ENCODE peak calls at places on chromosome 7, in four cellular contexts. One of them, this sample, is unnamed. For H3K9me3 and H3K4me1, the result is how much of the 10 kb centered on the place peaks cover.

GRCh38 chr7:151141855-151142685 is 25.4 kb downstream of the GBX1 start:
- DNase-seq in endothelial cell of umbilical vein: no peak
- DNase-seq in GM12878: no peak
- DNase-seq in sigmoid colon: no peak
- DNase-seq in this sample: peak

GRCh38 chr7:108875139-108875538 is 305.5 kb downstream of the DNAJB9 start:
- DNase-seq in endothelial cell of umbilical vein: peak
- DNase-seq in GM12878: no peak
- DNase-seq in sigmoid colon: no peak
- DNase-seq in this sample: no peak

GRCh38 chr7:54813398-54813797 is 54.4 kb upstream of the SEC61G start:
- DNase-seq in endothelial cell of umbilical vein: no peak
- DNase-seq in GM12878: no peak
- DNase-seq in sigmoid colon: no peak
- DNase-seq in this sample: peak

GRCh38 chr7:93877742-93878141 is 12.8 kb downstream of the TFPI2 start:
- DNase-seq in endothelial cell of umbilical vein: no peak
- DNase-seq in GM12878: no peak
- DNase-seq in sigmoid colon: no peak
- DNase-seq in this sample: no peak

GRCh38 chr7:143900230-143900766 is 1.7 kb downstream of the TCAF1 start:
- DNase-seq in endothelial cell of umbilical vein: peak
- DNase-seq in GM12878: no peak
- DNase-seq in sigmoid colon: no peak
- DNase-seq in this sample: peak

GRCh38 chr7:98978672-98979071 is 100.3 kb downstream of the TRRAP start:
- DNase-seq in endothelial cell of umbilical vein: no peak
- DNase-seq in GM12878: no peak
- DNase-seq in sigmoid colon: peak
- DNase-seq in this sample: no peak

GRCh38 chr7:35021445-35021844 is 15.8 kb downstream of the DPY19L1 start:
- DNase-seq in endothelial cell of umbilical vein: no peak
- DNase-seq in GM12878: no peak
- DNase-seq in sigmoid colon: no peak
- DNase-seq in this sample: no peak

GRCh38 chr7:31046723-31047122 is 5.4 kb upstream of the ADCYAP1R1 start:
- DNase-seq in endothelial cell of umbilical vein: no peak
- DNase-seq in GM12878: no peak
- DNase-seq in sigmoid colon: no peak
- DNase-seq in this sample: no peak

GRCh38 chr7:27834179-27834921 is 94.4 kb downstream of the TAX1BP1 start:
- DNase-seq in endothelial cell of umbilical vein: no peak
- DNase-seq in GM12878: no peak
- DNase-seq in sigmoid colon: peak
- DNase-seq in this sample: no peak

GRCh38 chr7:79506481-79506880 is 53.0 kb upstream of the MAGI2 start:
- DNase-seq in endothelial cell of umbilical vein: no peak
- DNase-seq in GM12878: no peak
- DNase-seq in sigmoid colon: no peak
- DNase-seq in this sample: no peak

GRCh38 chr7:92245487-92246362 is at the start of the genes ANKIB1 and KRIT1:
- DNase-seq in endothelial cell of umbilical vein: peak
- DNase-seq in GM12878: peak
- DNase-seq in sigmoid colon: peak
- DNase-seq in this sample: peak
- TF ChIP-seq POLR2A in endothelial cell of umbilical vein: no peak
- TF ChIP-seq POLR2A in GM12878: peak
- TF ChIP-seq POLR2A in sigmoid colon: peak
- TF ChIP-seq POLR2A in this sample: peak

GRCh38 chr7:57225666-57226065 is 93.4 kb upstream of the ZNF479 start:
- DNase-seq in endothelial cell of umbilical vein: no peak
- DNase-seq in GM12878: no peak
- DNase-seq in sigmoid colon: no peak
- DNase-seq in this sample: no peak
- H3K9me3 ChIP-seq in endothelial cell of umbilical vein: under half
- H3K9me3 ChIP-seq in GM12878: under half
- H3K9me3 ChIP-seq in sigmoid colon: under half
- H3K9me3 ChIP-seq in this sample: under half

GRCh38 chr7:148706368-148706767 is 7.7 kb downstream of the CUL1 start:
- DNase-seq in endothelial cell of umbilical vein: no peak
- DNase-seq in GM12878: no peak
- DNase-seq in sigmoid colon: no peak
- DNase-seq in this sample: no peak
- H3K4me1 ChIP-seq in endothelial cell of umbilical vein: under half
- H3K4me1 ChIP-seq in GM12878: under half
- H3K4me1 ChIP-seq in sigmoid colon: half or more
- H3K4me1 ChIP-seq in this sample: under half

GRCh38 chr7:97118306-97118917 is 914 bp downstream of the SDHAF3 start:
- DNase-seq in endothelial cell of umbilical vein: no peak
- DNase-seq in GM12878: no peak
- DNase-seq in sigmoid colon: no peak
- DNase-seq in this sample: no peak

GRCh38 chr7:97119747-97120146 is 2.2 kb downstream of the SDHAF3 start:
- DNase-seq in endothelial cell of umbilical vein: no peak
- DNase-seq in GM12878: no peak
- DNase-seq in sigmoid colon: no peak
- DNase-seq in this sample: no peak

GRCh38 chr7:97116308-97116707 is 1.2 kb upstream of the SDHAF3 start:
- DNase-seq in endothelial cell of umbilical vein: no peak
- DNase-seq in GM12878: no peak
- DNase-seq in sigmoid colon: no peak
- DNase-seq in this sample: no peak

GRCh38 chr7:97117035-97117371 is 495 bp upstream of the SDHAF3 start:
- DNase-seq in endothelial cell of umbilical vein: no peak
- DNase-seq in GM12878: no peak
- DNase-seq in sigmoid colon: no peak
- DNase-seq in this sample: no peak

DNA sequence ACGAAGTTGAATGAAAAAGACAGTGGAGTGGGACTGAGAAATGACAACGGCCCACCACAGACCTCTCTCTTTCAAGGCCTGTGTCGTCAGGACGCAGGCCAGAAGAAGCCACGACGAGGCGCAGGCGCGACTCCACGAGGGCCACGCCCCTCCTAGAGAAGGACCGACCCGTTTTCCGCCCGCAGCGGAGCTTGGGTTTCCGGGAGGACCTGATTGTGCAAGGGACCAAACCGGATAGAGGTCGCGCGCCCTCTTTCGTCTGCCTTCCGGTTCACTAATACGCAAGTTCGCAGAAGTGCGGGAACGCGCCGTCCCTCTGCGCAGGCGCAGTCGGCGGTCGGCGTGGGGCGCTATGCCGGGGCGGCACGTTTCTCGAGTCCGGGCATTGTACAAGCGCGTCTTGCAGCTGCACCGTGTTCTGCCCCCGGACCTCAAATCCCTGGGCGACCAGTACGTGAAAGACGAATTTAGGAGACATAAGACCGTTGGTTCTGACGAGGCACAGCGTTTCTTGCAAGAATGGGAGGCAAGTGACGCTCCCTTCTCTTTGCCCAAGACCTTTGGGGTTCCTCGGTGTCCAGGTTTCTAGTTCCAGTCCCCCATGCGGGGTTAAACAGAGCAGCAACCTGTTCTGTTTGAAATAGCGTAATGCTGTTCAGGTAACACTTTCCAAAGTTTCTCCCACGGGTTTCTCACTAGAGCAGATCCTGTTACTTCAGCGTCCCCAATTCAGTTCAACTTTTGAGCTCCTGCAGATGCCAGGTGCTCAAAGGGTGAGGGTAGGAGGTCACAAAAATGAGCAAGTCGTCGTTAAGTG is at the start of gene SDHAF3:
- DNase-seq in endothelial cell of umbilical vein: peak
- DNase-seq in GM12878: peak
- DNase-seq in sigmoid colon: peak
- DNase-seq in this sample: peak
- TF ChIP-seq POLR2A in endothelial cell of umbilical vein: peak
- TF ChIP-seq POLR2A in GM12878: peak
- TF ChIP-seq POLR2A in sigmoid colon: peak
- TF ChIP-seq POLR2A in this sample: peak

DNA sequence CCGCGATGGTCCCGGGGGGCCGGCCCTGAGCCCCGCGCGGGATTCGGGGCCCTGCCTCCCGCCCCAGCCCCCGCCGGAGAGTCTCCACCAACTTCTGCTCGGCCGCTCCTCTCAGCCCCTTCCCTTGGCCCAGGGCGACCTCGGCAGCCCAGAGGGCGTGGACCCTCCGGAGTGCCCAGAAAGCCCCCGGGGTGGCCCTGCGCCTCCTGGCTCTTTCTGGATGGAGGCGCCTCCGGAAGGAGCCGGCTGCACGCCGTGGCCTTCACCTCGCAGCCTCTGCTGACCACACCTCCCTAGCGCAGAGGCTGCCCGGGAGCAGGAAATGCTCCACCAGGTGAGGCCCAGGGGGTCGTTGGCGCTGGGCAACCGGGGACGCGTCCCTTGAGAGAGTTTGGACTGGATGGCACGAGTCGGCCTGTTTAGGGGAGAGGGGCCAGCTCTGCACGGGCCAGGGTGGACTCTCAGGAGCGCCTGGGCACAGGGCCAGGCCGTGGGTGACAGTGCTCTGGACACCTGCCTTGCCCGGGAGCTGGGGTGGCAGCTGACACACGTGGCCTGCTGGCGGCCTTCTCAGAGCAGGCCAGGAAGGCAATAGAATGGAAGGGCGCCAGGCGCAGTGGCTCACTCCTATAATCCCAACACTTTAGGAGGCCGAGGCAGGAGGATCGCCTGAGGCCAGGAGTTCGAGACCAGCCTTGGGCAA is 594 bp downstream of the ZNF853 start:
- DNase-seq in endothelial cell of umbilical vein: no peak
- DNase-seq in GM12878: no peak
- DNase-seq in sigmoid colon: no peak
- DNase-seq in this sample: no peak
- H3K9me3 ChIP-seq in endothelial cell of umbilical vein: under half
- H3K9me3 ChIP-seq in GM12878: under half
- H3K9me3 ChIP-seq in sigmoid colon: under half
- H3K9me3 ChIP-seq in this sample: under half

DNA sequence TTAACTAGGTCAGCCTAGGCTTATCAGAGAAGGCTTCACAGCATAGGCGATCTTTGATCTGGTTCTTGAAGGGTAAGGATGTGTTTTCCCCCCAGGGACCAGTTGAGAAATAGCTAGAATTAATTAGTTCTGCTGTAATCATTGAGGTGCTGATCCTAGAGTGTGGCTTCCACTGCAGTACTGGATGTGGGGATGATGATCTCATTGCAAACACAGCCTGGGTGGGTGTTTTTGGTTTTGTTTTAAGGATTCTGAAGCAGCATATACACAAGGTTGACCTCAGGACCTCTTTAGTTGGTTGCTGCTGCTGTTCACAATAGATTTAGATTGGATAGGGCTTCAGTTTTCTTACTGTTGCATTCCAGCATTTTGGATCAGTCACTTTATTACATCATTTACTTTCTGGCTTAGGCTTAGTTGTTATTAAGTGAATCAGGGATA is 159.7 kb downstream of the AUTS2 start:
- DNase-seq in endothelial cell of umbilical vein: no peak
- DNase-seq in GM12878: no peak
- DNase-seq in sigmoid colon: no peak
- DNase-seq in this sample: no peak
- H3K4me1 ChIP-seq in endothelial cell of umbilical vein: under half
- H3K4me1 ChIP-seq in GM12878: under half
- H3K4me1 ChIP-seq in sigmoid colon: under half
- H3K4me1 ChIP-seq in this sample: under half

GRCh38 chr7:140451716-140452115 is 27.6 kb downstream of the MKRN1 start:
- DNase-seq in endothelial cell of umbilical vein: no peak
- DNase-seq in GM12878: no peak
- DNase-seq in sigmoid colon: no peak
- DNase-seq in this sample: no peak

GRCh38 chr7:140453273-140453672 is 26.0 kb downstream of the MKRN1 start:
- DNase-seq in endothelial cell of umbilical vein: no peak
- DNase-seq in GM12878: no peak
- DNase-seq in sigmoid colon: no peak
- DNase-seq in this sample: no peak

GRCh38 chr7:140455743-140456142 is 23.6 kb downstream of the MKRN1 start:
- DNase-seq in endothelial cell of umbilical vein: no peak
- DNase-seq in GM12878: no peak
- DNase-seq in sigmoid colon: peak
- DNase-seq in this sample: no peak

GRCh38 chr7:140456627-140457051 is 22.7 kb downstream of the MKRN1 start:
- DNase-seq in endothelial cell of umbilical vein: no peak
- DNase-seq in GM12878: no peak
- DNase-seq in sigmoid colon: no peak
- DNase-seq in this sample: no peak

DNA sequence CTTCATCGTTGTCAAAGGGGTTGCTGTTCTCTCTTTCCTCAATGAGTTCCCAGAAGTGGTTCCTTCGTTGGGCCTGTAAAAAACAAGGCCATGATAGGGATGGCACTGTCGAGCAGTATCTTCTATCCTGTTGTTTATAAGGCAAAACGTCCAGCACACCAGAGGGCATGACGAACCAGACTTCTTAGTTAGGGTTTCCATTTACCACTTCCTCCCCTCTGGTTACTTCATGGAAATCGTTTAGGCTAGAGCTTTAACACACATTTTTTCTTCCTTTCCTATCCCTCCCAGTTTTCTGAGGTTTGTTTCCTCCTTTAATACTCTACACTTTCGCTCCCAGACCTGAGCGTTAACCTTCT is 24.7 kb downstream of the MKRN1 start:
- DNase-seq in endothelial cell of umbilical vein: no peak
- DNase-seq in GM12878: no peak
- DNase-seq in sigmoid colon: no peak
- DNase-seq in this sample: no peak
- TF ChIP-seq POLR2A in endothelial cell of umbilical vein: no peak
- TF ChIP-seq POLR2A in GM12878: no peak
- TF ChIP-seq POLR2A in sigmoid colon: no peak
- TF ChIP-seq POLR2A in this sample: no peak